ENCODE peak calls at places on chromosome 11, in ten cellular contexts. One of them, this sample, is unnamed.

GRCh38 chr11:113014731-113015455 is 53.7 kb downstream of the NCAM1 start:
- DNase-seq in astrocyte of the spinal cord: no peak
- DNase-seq in stomach: peak; percentile 84
- DNase-seq in A549: no peak
- DNase-seq in cardiac fibroblast: no peak
- DNase-seq in fibroblast of pulmonary artery: peak; percentile 8
- DNase-seq in AG10803: peak; percentile 29
- DNase-seq in AG09309: no peak
- DNase-seq in lower lobe of right lung: peak; percentile 48
- DNase-seq in B cell: no peak
- DNase-seq in this sample: no peak

GRCh38 chr11:1763336-1763795 is 361 bp downstream of the CTSD start:
- DNase-seq in astrocyte of the spinal cord: no peak
- DNase-seq in stomach: no peak
- DNase-seq in A549: no peak
- DNase-seq in cardiac fibroblast: no peak
- DNase-seq in fibroblast of pulmonary artery: no peak
- DNase-seq in AG10803: no peak
- DNase-seq in AG09309: no peak
- DNase-seq in lower lobe of right lung: no peak
- DNase-seq in B cell: no peak
- DNase-seq in this sample: no peak

GRCh38 chr11:74980627-74981026 is 8.1 kb upstream of the NEU3 start:
- DNase-seq in astrocyte of the spinal cord: no peak
- DNase-seq in stomach: no peak
- DNase-seq in A549: no peak
- DNase-seq in cardiac fibroblast: no peak
- DNase-seq in fibroblast of pulmonary artery: no peak
- DNase-seq in AG10803: no peak
- DNase-seq in AG09309: no peak
- DNase-seq in lower lobe of right lung: no peak
- DNase-seq in B cell: no peak
- DNase-seq in this sample: no peak

GRCh38 chr11:67002297-67002913 is 20.5 kb upstream of the SYT12 start:
- DNase-seq in astrocyte of the spinal cord: no peak
- DNase-seq in stomach: no peak
- DNase-seq in A549: no peak
- DNase-seq in cardiac fibroblast: no peak
- DNase-seq in fibroblast of pulmonary artery: no peak
- DNase-seq in AG10803: no peak
- DNase-seq in AG09309: no peak
- DNase-seq in lower lobe of right lung: no peak
- DNase-seq in B cell: no peak
- DNase-seq in this sample: no peak

GRCh38 chr11:125251956-125252355 is 87.4 kb downstream of the PKNOX2 start:
- DNase-seq in astrocyte of the spinal cord: no peak
- DNase-seq in stomach: no peak
- DNase-seq in A549: no peak
- DNase-seq in cardiac fibroblast: peak; percentile 9
- DNase-seq in fibroblast of pulmonary artery: no peak
- DNase-seq in AG10803: no peak
- DNase-seq in AG09309: no peak
- DNase-seq in lower lobe of right lung: no peak
- DNase-seq in B cell: no peak
- DNase-seq in this sample: no peak

GRCh38 chr11:12755510-12755909 is 81.3 kb downstream of the TEAD1 start:
- DNase-seq in astrocyte of the spinal cord: no peak
- DNase-seq in stomach: no peak
- DNase-seq in A549: no peak
- DNase-seq in cardiac fibroblast: no peak
- DNase-seq in fibroblast of pulmonary artery: no peak
- DNase-seq in AG10803: no peak
- DNase-seq in AG09309: no peak
- DNase-seq in lower lobe of right lung: no peak
- DNase-seq in B cell: no peak
- DNase-seq in this sample: no peak

GRCh38 chr11:124656759-124657627 is 16.5 kb downstream of the SIAE start:
- DNase-seq in astrocyte of the spinal cord: peak; percentile 53
- DNase-seq in stomach: no peak
- DNase-seq in A549: no peak
- DNase-seq in cardiac fibroblast: no peak
- DNase-seq in fibroblast of pulmonary artery: peak; percentile 35
- DNase-seq in AG10803: no peak
- DNase-seq in AG09309: no peak
- DNase-seq in lower lobe of right lung: no peak
- DNase-seq in B cell: no peak
- DNase-seq in this sample: no peak

GRCh38 chr11:74846770-74847169 is 98.1 kb downstream of the RNF169 start:
- DNase-seq in astrocyte of the spinal cord: peak; percentile 9
- DNase-seq in stomach: no peak
- DNase-seq in A549: no peak
- DNase-seq in cardiac fibroblast: peak; percentile 41
- DNase-seq in fibroblast of pulmonary artery: peak; percentile 15
- DNase-seq in AG10803: no peak
- DNase-seq in AG09309: no peak
- DNase-seq in lower lobe of right lung: no peak
- DNase-seq in B cell: no peak
- DNase-seq in this sample: no peak

GRCh38 chr11:100672483-100673038 is 14.5 kb upstream of the ARHGAP42 start:
- DNase-seq in astrocyte of the spinal cord: no peak
- DNase-seq in stomach: no peak
- DNase-seq in A549: no peak
- DNase-seq in cardiac fibroblast: no peak
- DNase-seq in fibroblast of pulmonary artery: no peak
- DNase-seq in AG10803: no peak
- DNase-seq in AG09309: no peak
- DNase-seq in lower lobe of right lung: no peak
- DNase-seq in B cell: no peak
- DNase-seq in this sample: no peak

DNA sequence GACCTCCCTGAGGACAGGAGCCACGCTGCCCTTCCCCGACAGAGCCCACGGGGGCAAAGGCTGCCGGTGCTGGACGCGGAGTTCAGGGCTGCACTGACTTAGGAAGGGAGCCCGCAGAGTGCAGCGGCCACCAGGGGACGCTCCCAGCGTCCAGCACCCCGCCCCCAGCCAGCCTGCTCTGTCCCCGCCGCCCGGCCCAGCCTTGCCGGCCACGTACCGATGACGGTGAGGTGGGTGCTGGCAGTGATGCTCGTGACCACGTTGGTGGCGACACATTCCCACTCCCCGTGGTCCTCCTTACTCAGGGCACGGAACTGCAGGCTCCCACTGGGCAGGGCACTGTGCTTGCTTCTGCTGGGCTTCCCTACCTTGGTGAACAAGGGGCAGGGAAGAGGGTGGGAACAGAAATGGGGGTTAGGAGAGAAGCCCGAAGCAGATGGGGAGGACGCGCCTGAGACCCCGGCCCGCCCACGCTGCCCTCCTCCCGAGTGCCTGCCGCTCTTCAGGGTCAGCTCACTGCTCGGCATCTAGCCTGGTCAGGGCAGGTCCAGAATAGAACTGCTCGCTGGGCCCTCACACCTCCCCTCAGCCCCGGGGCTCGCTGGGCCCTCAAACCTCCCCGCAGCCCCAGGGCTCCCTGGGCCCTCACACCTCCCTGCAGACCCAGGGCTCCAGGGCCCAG is 25.9 kb downstream of the IGSF9B start:
- DNase-seq in astrocyte of the spinal cord: no peak
- DNase-seq in stomach: no peak
- DNase-seq in A549: peak; percentile 26
- DNase-seq in cardiac fibroblast: peak; percentile 2
- DNase-seq in fibroblast of pulmonary artery: no peak
- DNase-seq in AG10803: no peak
- DNase-seq in AG09309: no peak
- DNase-seq in lower lobe of right lung: no peak
- DNase-seq in B cell: no peak
- DNase-seq in this sample: no peak
- TF ChIP-seq CTCF in astrocyte of the spinal cord: peak; percentile 18
- TF ChIP-seq CTCF in stomach: peak; percentile 29
- TF ChIP-seq CTCF in A549: peak; percentile 39
- TF ChIP-seq CTCF in cardiac fibroblast: peak; percentile 4
- TF ChIP-seq CTCF in fibroblast of pulmonary artery: peak; percentile 18
- TF ChIP-seq CTCF in AG10803: peak; percentile 42
- TF ChIP-seq CTCF in AG09309: peak; percentile 72
- TF ChIP-seq CTCF in lower lobe of right lung: peak; percentile 31
- TF ChIP-seq CTCF in B cell: no peak
- TF ChIP-seq CTCF in this sample: no peak

DNA sequence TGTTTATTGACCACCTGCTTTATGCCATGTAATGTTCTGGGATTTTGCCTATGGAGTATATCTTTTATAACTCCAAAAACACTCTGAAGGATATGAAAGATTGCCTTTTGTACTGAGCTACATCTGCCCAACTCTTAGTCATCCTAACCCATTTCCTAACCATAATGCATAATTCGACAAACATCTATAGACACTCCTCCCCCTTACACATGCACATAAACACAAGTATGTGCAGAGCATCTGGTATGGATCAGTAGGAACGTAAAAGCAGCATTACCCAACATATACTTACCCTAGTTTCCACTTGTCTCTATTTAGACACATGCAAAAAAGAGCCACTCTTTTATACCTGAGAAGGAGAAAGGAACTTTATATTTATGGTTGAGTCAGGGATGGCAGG is 272.8 kb downstream of the FAM76B start:
- DNase-seq in astrocyte of the spinal cord: no peak
- DNase-seq in stomach: no peak
- DNase-seq in A549: no peak
- DNase-seq in cardiac fibroblast: peak; percentile 81
- DNase-seq in fibroblast of pulmonary artery: peak; percentile 64
- DNase-seq in AG10803: peak; percentile 94
- DNase-seq in AG09309: peak; percentile 57
- DNase-seq in lower lobe of right lung: no peak
- DNase-seq in B cell: no peak
- DNase-seq in this sample: no peak
- TF ChIP-seq CTCF in astrocyte of the spinal cord: no peak
- TF ChIP-seq CTCF in stomach: no peak
- TF ChIP-seq CTCF in A549: no peak
- TF ChIP-seq CTCF in cardiac fibroblast: no peak
- TF ChIP-seq CTCF in fibroblast of pulmonary artery: no peak
- TF ChIP-seq CTCF in AG10803: no peak
- TF ChIP-seq CTCF in AG09309: no peak
- TF ChIP-seq CTCF in lower lobe of right lung: no peak
- TF ChIP-seq CTCF in B cell: no peak
- TF ChIP-seq CTCF in this sample: no peak

GRCh38 chr11:92880391-92880790 is 89.1 kb upstream of the MTNR1B start:
- DNase-seq in astrocyte of the spinal cord: peak; percentile 56
- DNase-seq in stomach: no peak
- DNase-seq in A549: no peak
- DNase-seq in cardiac fibroblast: no peak
- DNase-seq in fibroblast of pulmonary artery: no peak
- DNase-seq in AG10803: peak; percentile 87
- DNase-seq in AG09309: peak; percentile 25
- DNase-seq in lower lobe of right lung: no peak
- DNase-seq in B cell: no peak
- DNase-seq in this sample: no peak

GRCh38 chr11:92882828-92883611 is 86.4 kb upstream of the MTNR1B start:
- DNase-seq in astrocyte of the spinal cord: no peak
- DNase-seq in stomach: no peak
- DNase-seq in A549: no peak
- DNase-seq in cardiac fibroblast: no peak
- DNase-seq in fibroblast of pulmonary artery: no peak
- DNase-seq in AG10803: no peak
- DNase-seq in AG09309: no peak
- DNase-seq in lower lobe of right lung: peak; percentile 43
- DNase-seq in B cell: no peak
- DNase-seq in this sample: no peak

GRCh38 chr11:92879086-92879485 is 90.4 kb upstream of the MTNR1B start:
- DNase-seq in astrocyte of the spinal cord: no peak
- DNase-seq in stomach: no peak
- DNase-seq in A549: no peak
- DNase-seq in cardiac fibroblast: no peak
- DNase-seq in fibroblast of pulmonary artery: no peak
- DNase-seq in AG10803: no peak
- DNase-seq in AG09309: no peak
- DNase-seq in lower lobe of right lung: no peak
- DNase-seq in B cell: no peak
- DNase-seq in this sample: no peak

GRCh38 chr11:92885600-92885999 is 83.9 kb upstream of the MTNR1B start:
- DNase-seq in astrocyte of the spinal cord: no peak
- DNase-seq in stomach: no peak
- DNase-seq in A549: no peak
- DNase-seq in cardiac fibroblast: no peak
- DNase-seq in fibroblast of pulmonary artery: no peak
- DNase-seq in AG10803: no peak
- DNase-seq in AG09309: no peak
- DNase-seq in lower lobe of right lung: no peak
- DNase-seq in B cell: no peak
- DNase-seq in this sample: no peak

GRCh38 chr11:92881940-92882339 is 87.5 kb upstream of the MTNR1B start:
- DNase-seq in astrocyte of the spinal cord: no peak
- DNase-seq in stomach: no peak
- DNase-seq in A549: no peak
- DNase-seq in cardiac fibroblast: no peak
- DNase-seq in fibroblast of pulmonary artery: no peak
- DNase-seq in AG10803: no peak
- DNase-seq in AG09309: no peak
- DNase-seq in lower lobe of right lung: no peak
- DNase-seq in B cell: no peak
- DNase-seq in this sample: no peak
- TF ChIP-seq CTCF in astrocyte of the spinal cord: no peak
- TF ChIP-seq CTCF in stomach: no peak
- TF ChIP-seq CTCF in A549: no peak
- TF ChIP-seq CTCF in cardiac fibroblast: no peak
- TF ChIP-seq CTCF in fibroblast of pulmonary artery: no peak
- TF ChIP-seq CTCF in AG10803: no peak
- TF ChIP-seq CTCF in AG09309: no peak
- TF ChIP-seq CTCF in lower lobe of right lung: no peak
- TF ChIP-seq CTCF in B cell: no peak
- TF ChIP-seq CTCF in this sample: no peak

GRCh38 chr11:61578819-61579218 is 2.1 kb downstream of the SYT7 start:
- DNase-seq in astrocyte of the spinal cord: no peak
- DNase-seq in stomach: no peak
- DNase-seq in A549: no peak
- DNase-seq in cardiac fibroblast: no peak
- DNase-seq in fibroblast of pulmonary artery: no peak
- DNase-seq in AG10803: no peak
- DNase-seq in AG09309: no peak
- DNase-seq in lower lobe of right lung: no peak
- DNase-seq in B cell: no peak
- DNase-seq in this sample: no peak

GRCh38 chr11:61577383-61578118 is 3.3 kb downstream of the SYT7 start:
- DNase-seq in astrocyte of the spinal cord: no peak
- DNase-seq in stomach: peak; percentile 32
- DNase-seq in A549: peak; percentile 33
- DNase-seq in cardiac fibroblast: peak; percentile 17
- DNase-seq in fibroblast of pulmonary artery: no peak
- DNase-seq in AG10803: no peak
- DNase-seq in AG09309: no peak
- DNase-seq in lower lobe of right lung: no peak
- DNase-seq in B cell: no peak
- DNase-seq in this sample: no peak

GRCh38 chr11:61580292-61580888 is 486 bp downstream of the SYT7 start:
- DNase-seq in astrocyte of the spinal cord: no peak
- DNase-seq in stomach: no peak
- DNase-seq in A549: no peak
- DNase-seq in cardiac fibroblast: no peak
- DNase-seq in fibroblast of pulmonary artery: no peak
- DNase-seq in AG10803: no peak
- DNase-seq in AG09309: no peak
- DNase-seq in lower lobe of right lung: no peak
- DNase-seq in B cell: no peak
- DNase-seq in this sample: no peak

GRCh38 chr11:61581030-61581928 is at the start of gene SYT7:
- DNase-seq in astrocyte of the spinal cord: peak; percentile 98
- DNase-seq in stomach: peak; percentile 97
- DNase-seq in A549: peak; percentile 97
- DNase-seq in cardiac fibroblast: peak; percentile 98
- DNase-seq in fibroblast of pulmonary artery: peak; percentile 98
- DNase-seq in AG10803: peak; percentile 97
- DNase-seq in AG09309: peak; percentile 88
- DNase-seq in lower lobe of right lung: peak; percentile 95
- DNase-seq in B cell: peak; percentile 94
- DNase-seq in this sample: peak; percentile 95

GRCh38 chr11:61579398-61580291 is 1.2 kb downstream of the SYT7 start:
- DNase-seq in astrocyte of the spinal cord: no peak
- DNase-seq in stomach: no peak
- DNase-seq in A549: no peak
- DNase-seq in cardiac fibroblast: no peak
- DNase-seq in fibroblast of pulmonary artery: no peak
- DNase-seq in AG10803: no peak
- DNase-seq in AG09309: no peak
- DNase-seq in lower lobe of right lung: no peak
- DNase-seq in B cell: no peak
- DNase-seq in this sample: no peak
- TF ChIP-seq CTCF in astrocyte of the spinal cord: no peak
- TF ChIP-seq CTCF in stomach: no peak
- TF ChIP-seq CTCF in A549: no peak
- TF ChIP-seq CTCF in cardiac fibroblast: no peak
- TF ChIP-seq CTCF in fibroblast of pulmonary artery: no peak
- TF ChIP-seq CTCF in AG10803: no peak
- TF ChIP-seq CTCF in AG09309: no peak
- TF ChIP-seq CTCF in lower lobe of right lung: no peak
- TF ChIP-seq CTCF in B cell: no peak
- TF ChIP-seq CTCF in this sample: no peak